ENCODE peak calls at places on chromosomes 4 and X, in eight cellular contexts. J is ascending aorta; M is PC-3; K is foreskin keratinocyte; V is CD4-positive, alpha-beta memory T cell; W is H9; T is breast epithelium; A is aorta. L is an unnamed sample.
A peak's percentile ranks its signal among the peaks of the same experiment; 100 is the strongest.

GRCh38 chr4:88033309-88033708 is 25.9 kb downstream of the PKD2 start:
- DNase-seq in J (no peak), M (peak; percentile 74), K (no peak), V (peak; percentile 45), W (no peak), T (no peak), A (no peak), L (peak; percentile 71)

GRCh38 chrX:2370436-2370835 is 130.3 kb downstream of the DHRSX start:
- DNase-seq in J (no peak), M (no peak), K (no peak), V (no peak), W (no peak), T (no peak), A (no peak), L (no peak)

GRCh38 chrX:19863237-19864223 is 23.9 kb downstream of the SH3KBP1 start:
- DNase-seq in J (no peak), M (no peak), K (no peak), V (no peak), W (no peak), T (no peak), A (no peak), L (no peak)

GRCh38 chr4:154349829-154350228 is 141.8 kb downstream of the DCHS2 start:
- DNase-seq in J (no peak), M (peak; percentile 35), K (no peak), V (no peak), W (no peak), T (no peak), A (no peak), L (peak; percentile 18)

GRCh38 chr4:7861440-7861881 is 78.2 kb downstream of the AFAP1 start:
- DNase-seq in J (no peak), M (peak; percentile 90), K (no peak), V (no peak), W (peak; percentile 63), T (no peak), A (no peak), L (no peak)

GRCh38 chrX:23838953-23839352 is 56.0 kb downstream of the SAT1 start:
- DNase-seq in J (no peak), M (no peak), K (no peak), V (no peak), W (no peak), T (no peak), A (no peak), L (no peak)

GRCh38 chrX:123184199-123184857 is at the start of gene GRIA3:
- DNase-seq in J (no peak), M (no peak), K (no peak), V (no peak), W (peak; percentile 35), T (no peak), A (peak; percentile 44), L (no peak)

GRCh38 chrX:111270339-111270738 is at the start of gene CAPN6:
- DNase-seq in J (no peak), M (peak; percentile 14), K (peak; percentile 3), V (no peak), W (peak; percentile 79), T (peak; percentile 31), A (peak; percentile 44), L (peak; percentile 42)

GRCh38 chr4:4481394-4482000 is 60.4 kb downstream of the STX18 start:
- DNase-seq in J (no peak), M (no peak), K (no peak), V (no peak), W (no peak), T (no peak), A (no peak), L (no peak)

GRCh38 chrX:88586317-88586716 is 160.7 kb upstream of the CPXCR1 start:
- DNase-seq in J (no peak), M (no peak), K (no peak), V (no peak), W (no peak), T (no peak), A (no peak), L (no peak)

GRCh38 chr4:107166181-107166580 is 130.1 kb upstream of the DKK2 start:
- DNase-seq in J (no peak), M (no peak), K (no peak), V (no peak), W (no peak), T (no peak), A (no peak), L (no peak)

GRCh38 chr4:148786699-148787098 is 344.5 kb upstream of the NR3C2 start:
- DNase-seq in J (no peak), M (peak; percentile 42), K (no peak), V (no peak), W (no peak), T (no peak), A (no peak), L (no peak)
- H3K27ac ChIP-seq in J (no peak overlapping the region), M (no peak overlapping the region), K (no peak overlapping the region), V (no peak overlapping the region), W (no peak overlapping the region), T (no peak overlapping the region), A (no peak overlapping the region), L (no peak overlapping the region)

DNA sequence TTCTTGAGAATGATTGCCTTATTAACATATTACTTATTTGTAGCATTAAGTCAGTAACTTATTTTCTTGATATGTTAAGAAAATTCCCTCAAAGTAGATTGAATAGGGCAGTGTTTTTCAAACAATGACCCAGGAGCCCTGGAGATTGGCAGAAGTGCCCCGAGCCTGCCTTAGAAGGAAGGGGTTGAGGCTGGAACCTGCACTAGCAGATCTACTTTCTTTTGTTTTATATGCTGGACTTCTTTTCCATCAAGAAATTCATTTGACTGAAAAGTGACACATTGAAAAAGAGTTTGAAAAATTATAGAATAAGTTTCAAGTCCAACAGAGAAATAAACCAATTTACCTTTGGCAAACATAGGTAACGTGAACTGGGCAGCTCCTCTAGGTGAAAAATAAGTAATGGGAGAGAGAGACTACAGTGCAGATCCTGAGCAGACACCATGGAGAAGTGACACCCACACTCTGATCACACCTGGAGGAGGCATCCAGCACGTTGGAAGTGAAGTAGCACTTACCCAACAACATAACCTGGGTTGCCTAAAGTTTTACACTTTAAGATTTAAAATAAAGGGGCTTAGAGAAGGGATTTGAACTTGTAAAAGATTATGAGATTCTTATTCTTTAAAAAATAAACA is 18.6 kb downstream of the ARSJ start:
- DNase-seq in J (no peak), M (no peak), K (no peak), V (no peak), W (no peak), T (no peak), A (no peak), L (no peak)
- H3K27ac ChIP-seq in J (peak overlapping the region; percentile 77), M (peak overlapping the region; percentile 93), K (no peak overlapping the region), V (no peak overlapping the region), W (no peak overlapping the region), T (peak overlapping the region; percentile 49), A (peak overlapping the region; percentile 92), L (no peak overlapping the region)

DNA sequence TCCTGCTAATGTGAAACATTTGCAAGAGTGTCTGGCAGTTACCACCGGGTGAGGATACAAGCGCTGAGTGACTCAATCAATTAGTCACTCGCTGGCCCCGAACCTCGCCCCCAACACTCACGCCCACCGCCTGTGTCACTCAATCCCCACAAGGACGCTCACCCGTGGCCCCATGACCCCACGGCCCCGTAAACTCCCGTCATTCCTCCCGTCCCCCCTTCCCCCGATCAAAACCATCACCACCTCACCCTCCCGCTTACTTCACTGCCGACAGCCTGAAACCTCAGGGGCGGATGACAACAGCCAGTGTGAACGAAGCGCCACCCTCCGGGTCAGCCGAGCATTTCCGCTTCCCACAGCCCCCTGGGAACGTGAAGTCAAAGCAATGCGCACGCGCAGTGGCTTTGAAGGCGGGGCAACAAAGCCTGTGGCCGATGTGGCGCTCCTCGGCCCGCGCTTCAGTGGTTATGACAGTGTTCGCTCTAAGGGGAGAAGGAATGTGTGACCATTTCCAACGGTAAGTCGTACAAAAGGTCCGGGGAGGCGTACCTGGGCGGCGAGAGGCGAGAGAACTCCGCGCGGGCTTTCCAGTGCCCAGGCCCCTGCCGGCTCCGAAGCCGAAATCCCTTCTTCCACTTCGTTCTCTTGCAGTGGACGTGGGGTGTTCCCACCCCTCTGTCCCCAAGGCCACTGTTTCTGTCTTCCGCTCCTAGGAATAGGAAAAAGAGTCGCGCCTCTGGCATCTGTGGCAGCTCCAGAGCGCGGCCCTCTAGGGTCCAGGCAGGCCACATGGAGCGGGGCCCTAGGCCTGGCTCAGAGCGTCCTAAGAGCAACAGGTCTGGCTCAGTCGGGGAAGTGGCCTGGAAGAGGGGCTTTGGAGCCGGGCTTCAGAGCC is at the start of gene ZNF674:
- DNase-seq in J (peak; percentile 60), M (peak; percentile 95), K (peak; percentile 61), V (peak; percentile 92), W (peak; percentile 86), T (peak; percentile 87), A (peak; percentile 95), L (peak; percentile 91)
- H3K27ac ChIP-seq in J (peak within 1 kb of the TSS; percentile 86), M (peak within 1 kb of the TSS; percentile 86), K (peak within 1 kb of the TSS; percentile 90), V (peak within 1 kb of the TSS; percentile 94), W (no peak within 1 kb of the TSS), T (peak within 1 kb of the TSS; percentile 83), A (peak within 1 kb of the TSS; percentile 50), L (peak within 1 kb of the TSS; percentile 31)

DNA sequence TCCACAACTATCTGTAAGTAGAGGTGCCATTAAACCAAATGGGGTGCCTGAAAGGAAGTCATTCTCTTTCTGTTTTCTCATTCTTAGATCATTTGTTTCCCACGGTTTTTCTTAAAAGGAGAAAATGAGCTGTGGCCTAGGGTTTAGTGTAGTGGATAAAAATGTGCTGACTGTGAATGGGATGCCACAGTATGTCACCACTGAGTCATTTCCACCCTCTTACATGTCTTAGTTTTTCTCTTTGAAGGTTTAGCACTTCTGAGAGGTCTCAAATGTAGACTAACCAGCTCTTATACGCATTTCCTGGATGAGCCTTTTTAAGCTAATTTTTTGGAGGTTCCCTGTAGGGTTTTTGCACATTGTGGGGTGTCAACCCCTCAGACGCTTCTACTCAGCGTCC is 244.5 kb upstream of the SPANXN1 start:
- DNase-seq in J (no peak), M (peak; percentile 46), K (no peak), V (no peak), W (no peak), T (no peak), A (no peak), L (no peak)
- H3K27ac ChIP-seq in J (no peak overlapping the region), M (peak overlapping the region; percentile 65), K (no peak overlapping the region), V (no peak overlapping the region), W (no peak overlapping the region), T (no peak overlapping the region), A (no peak overlapping the region), L (no peak overlapping the region)

GRCh38 chr4:141314627-141315026 is 93.9 kb downstream of the ZNF330 start:
- DNase-seq in J (no peak), M (no peak), K (no peak), V (no peak), W (no peak), T (no peak), A (no peak), L (no peak)
- H3K27ac ChIP-seq in J (no peak overlapping the region), M (no peak overlapping the region), K (no peak overlapping the region), V (no peak overlapping the region), W (no peak overlapping the region), T (no peak overlapping the region), A (no peak overlapping the region), L (no peak overlapping the region)

GRCh38 chr4:110898290-110898689 is 275.4 kb upstream of the PITX2 start:
- DNase-seq in J (no peak), M (no peak), K (no peak), V (no peak), W (no peak), T (no peak), A (no peak), L (peak; percentile 61)
- H3K27ac ChIP-seq in J (no peak overlapping the region), M (no peak overlapping the region), K (no peak overlapping the region), V (no peak overlapping the region), W (no peak overlapping the region), T (no peak overlapping the region), A (no peak overlapping the region), L (no peak overlapping the region)